ENCODE peak calls at places on chromosome 22, in six cellular contexts. D is stomach, E is fibroblast of the aortic adventitia, C is hypothalamus, T is AG10803, U is memory B cell. L is an unnamed sample.

GRCh38 chr22:19825904-19826618 is 28.6 kb downstream of the GNB1L start:
- DNase-seq in D (peak), E (no peak), C (no peak), T (no peak), U (no peak), L (no peak)

GRCh38 chr22:46352691-46353386 is 17.3 kb downstream of the TRMU start:
- DNase-seq in D (peak), E (no peak), C (no peak), T (no peak), U (no peak), L (peak)

GRCh38 chr22:36237462-36238347 is 1.6 kb downstream of the APOL2 start:
- DNase-seq in D (no peak), E (peak), C (no peak), T (peak), U (no peak), L (no peak)

GRCh38 chr22:42132457-42132856 is 1.8 kb upstream of the CYP2D6 start:
- DNase-seq in D (no peak), E (no peak), C (no peak), T (no peak), U (no peak), L (no peak)

GRCh38 chr22:49488943-49489342 is 338.7 kb downstream of the BRD1 start:
- DNase-seq in D (no peak), E (no peak), C (no peak), T (no peak), U (no peak), L (no peak)

GRCh38 chr22:40243891-40244290 is 66.2 kb downstream of the TNRC6B start:
- DNase-seq in D (no peak), E (no peak), C (no peak), T (no peak), U (no peak), L (no peak)

GRCh38 chr22:46613606-46613997 is 6.6 kb upstream of the GRAMD4 start:
- DNase-seq in D (no peak), E (no peak), C (no peak), T (no peak), U (no peak), L (no peak)

GRCh38 chr22:44889233-44889878 is 120.4 kb downstream of the PHF21B start:
- DNase-seq in D (no peak), E (no peak), C (no peak), T (no peak), U (no peak), L (no peak)

GRCh38 chr22:21752276-21752675 is 16.7 kb upstream of the YPEL1 start:
- DNase-seq in D (no peak), E (no peak), C (no peak), T (no peak), U (no peak), L (no peak)

GRCh38 chr22:27747396-27748256 is 53.9 kb downstream of the MN1 start:
- DNase-seq in D (no peak), E (peak), C (no peak), T (peak), U (no peak), L (no peak)

GRCh38 chr22:44883011-44883421 is 126.8 kb downstream of the PHF21B start:
- DNase-seq in D (no peak), E (no peak), C (no peak), T (no peak), U (no peak), L (no peak)

GRCh38 chr22:32852346-32853251 is 51.1 kb downstream of the TIMP3 start:
- DNase-seq in D (no peak), E (peak), C (no peak), T (no peak), U (no peak), L (no peak)

GRCh38 chr22:41915035-41915782 is at the start of gene SHISA8:
- DNase-seq in D (peak), E (no peak), C (no peak), T (peak), U (peak), L (peak)

GRCh38 chr22:30270841-30271240 is 4.2 kb upstream of the OSM start:
- DNase-seq in D (peak), E (peak), C (peak), T (no peak), U (no peak), L (peak)